ENCODE peak calls at places on chromosomes 11 and 22, in eight cellular contexts. O is GM20000; M is central memory CD8-positive, alpha-beta T cell; S is hepatocyte; X is iPS-NIHi11; G is transverse colon; J is chondrocyte; U is activated naive CD8-positive, alpha-beta T cell treated with anti-CD3 and anti-CD28 coated beads, Interleukin-2, amount 50 U/mL, for 24 hours. V is an unnamed sample.

GRCh38 chr11:114280696-114281095 is 15.5 kb upstream of the NNMT start:
- DNase-seq in O (peak; percentile 23), M (no peak), S (peak; percentile 81), X (peak; percentile 88), G (no peak), J (no peak), U (peak; percentile 15), V (peak; percentile 10)

GRCh38 chr22:26416670-26417270 is 12.3 kb upstream of the ASPHD2 start:
- DNase-seq in O (no peak), M (no peak), S (peak; percentile 54), X (peak; percentile 70), G (no peak), J (no peak), U (no peak), V (no peak)

GRCh38 chr11:1452744-1453143 is 33.8 kb downstream of the MOB2 start:
- DNase-seq in O (no peak), M (no peak), S (no peak), X (no peak), G (no peak), J (no peak), U (no peak), V (no peak)

GRCh38 chr11:69164824-69165223 is 9.1 kb downstream of the SMIM38 start:
- DNase-seq in O (no peak), M (no peak), S (no peak), X (no peak), G (no peak), J (no peak), U (no peak), V (no peak)

GRCh38 chr11:115244314-115244713 is 259.9 kb downstream of the CADM1 start:
- DNase-seq in O (no peak), M (no peak), S (no peak), X (no peak), G (no peak), J (no peak), U (no peak), V (no peak)

GRCh38 chr11:46200537-46201281 is 76.8 kb upstream of the CREB3L1 start:
- DNase-seq in O (no peak), M (no peak), S (no peak), X (no peak), G (no peak), J (no peak), U (no peak), V (no peak)

GRCh38 chr11:121964591-121964990 is 151.4 kb downstream of the BLID start:
- DNase-seq in O (no peak), M (no peak), S (peak; percentile 42), X (no peak), G (no peak), J (no peak), U (no peak), V (no peak)

GRCh38 chr11:71498091-71498490 is 29.0 kb upstream of the KRTAP5-7 start:
- DNase-seq in O (no peak), M (no peak), S (no peak), X (no peak), G (no peak), J (peak; percentile 68), U (no peak), V (no peak)

GRCh38 chr11:86918943-86919342 is 36.3 kb downstream of the FZD4 start:
- DNase-seq in O (no peak), M (no peak), S (no peak), X (no peak), G (no peak), J (no peak), U (no peak), V (no peak)

GRCh38 chr11:75773595-75774353 is 5.2 kb downstream of the DGAT2 start:
- DNase-seq in O (peak; percentile 83), M (no peak), S (no peak), X (no peak), G (peak; percentile 18), J (peak; percentile 44), U (no peak), V (no peak)

GRCh38 chr11:114115406-114116054 is 56.0 kb downstream of the ZBTB16 start:
- DNase-seq in O (no peak), M (no peak), S (peak; percentile 20), X (peak; percentile 28), G (no peak), J (no peak), U (no peak), V (no peak)

GRCh38 chr11:93169950-93170561 is 27.7 kb downstream of the SLC36A4 start:
- DNase-seq in O (peak; percentile 8), M (no peak), S (peak; percentile 33), X (peak; percentile 8), G (no peak), J (no peak), U (no peak), V (no peak)

GRCh38 chr11:105100206-105100605 is 39.4 kb downstream of the CARD18 start:
- DNase-seq in O (no peak), M (no peak), S (no peak), X (no peak), G (no peak), J (no peak), U (no peak), V (no peak)

GRCh38 chr11:4203603-4204360 is 109.2 kb downstream of the RRM1 start:
- DNase-seq in O (no peak), M (no peak), S (no peak), X (peak; percentile 52), G (no peak), J (no peak), U (no peak), V (no peak)

GRCh38 chr11:122186439-122187080 is 70.5 kb upstream of the BLID start:
- DNase-seq in O (no peak), M (no peak), S (peak; percentile 57), X (no peak), G (no peak), J (no peak), U (no peak), V (no peak)

GRCh38 chr22:19419464-19420178 is 11.9 kb downstream of the HIRA start:
- DNase-seq in O (peak; percentile 45), M (peak; percentile 69), S (no peak), X (no peak), G (peak; percentile 24), J (no peak), U (peak; percentile 29), V (no peak)

GRCh38 chr11:123525511-123525918 is 95.4 kb downstream of the GRAMD1B start:
- DNase-seq in O (no peak), M (no peak), S (no peak), X (peak; percentile 35), G (no peak), J (no peak), U (no peak), V (no peak)

GRCh38 chr11:32884770-32885384 is 7.7 kb upstream of the QSER1 start:
- DNase-seq in O (no peak), M (no peak), S (peak; percentile 42), X (peak; percentile 14), G (no peak), J (no peak), U (no peak), V (peak; percentile 6)

GRCh38 chr11:133347988-133348387 is 184.3 kb downstream of the OPCML start:
- DNase-seq in O (no peak), M (no peak), S (no peak), X (no peak), G (no peak), J (no peak), U (no peak), V (no peak)